ENCODE peak calls at places on chromosomes 3 and 15, in five cellular contexts. G, O, H, W and D are unnamed samples. For H3K4me1 and H3K36me3, the result is how much of the 10 kb centered on the place peaks cover.

GRCh38 chr3:9715764-9716437 is 12.3 kb downstream of the CPNE9 start:
- DNase-seq in G (no peak), O (peak), H (peak), W (peak), D (peak)

GRCh38 chr3:20836801-20837200 is 650.8 kb upstream of the SGO1 start:
- DNase-seq in G (no peak), O (no peak), H (no peak), W (no peak), D (no peak)

GRCh38 chr15:53658827-53659226 is 100.6 kb downstream of the WDR72 start:
- DNase-seq in G (no peak), O (no peak), H (no peak), W (no peak), D (no peak)

GRCh38 chr15:82045179-82045891 is 483 bp downstream of the MEX3B start:
- DNase-seq in G (no peak), O (peak), H (peak), W (peak), D (peak)

GRCh38 chr15:101425787-101426365 is 63.6 kb downstream of the PCSK6 start:
- DNase-seq in G (no peak), O (no peak), H (no peak), W (no peak), D (no peak)

GRCh38 chr3:170714151-170714550 is 128.3 kb upstream of the SLC7A14 start:
- DNase-seq in G (no peak), O (peak), H (no peak), W (no peak), D (peak)

GRCh38 chr3:117540583-117540982 is 831.0 kb downstream of the TUSC7 start:
- DNase-seq in G (no peak), O (no peak), H (no peak), W (no peak), D (no peak)

GRCh38 chr3:123202451-123202850 is 708 bp downstream of the SEC22A start:
- DNase-seq in G (no peak), O (peak), H (no peak), W (no peak), D (no peak)

GRCh38 chr15:101000271-101000681 is 81.1 kb downstream of the LRRK1 start:
- DNase-seq in G (no peak), O (peak), H (no peak), W (no peak), D (no peak)

GRCh38 chr15:20340931-20341661 is 200.5 kb downstream of the GOLGA6L6 start:
- DNase-seq in G (no peak), O (no peak), H (no peak), W (peak), D (no peak)

GRCh38 chr3:151256761-151257160 is 21.6 kb downstream of the P2RY14 start:
- DNase-seq in G (no peak), O (no peak), H (no peak), W (no peak), D (no peak)

GRCh38 chr3:178352300-178353021 is 183.8 kb upstream of the KCNMB2 start:
- DNase-seq in G (no peak), O (peak), H (no peak), W (no peak), D (peak)

GRCh38 chr3:184349563-184350470 is 11.6 kb downstream of the CLCN2 start:
- DNase-seq in G (no peak), O (peak), H (no peak), W (no peak), D (no peak)

GRCh38 chr3:110332591-110332990 is 739.0 kb upstream of the NECTIN3 start:
- DNase-seq in G (no peak), O (no peak), H (no peak), W (no peak), D (no peak)

GRCh38 chr3:40120816-40121215 is 188.7 kb upstream of the EIF1B start:
- DNase-seq in G (no peak), O (no peak), H (no peak), W (no peak), D (no peak)

GRCh38 chr15:67776600-67776999 is 48.7 kb upstream of the SKOR1 start:
- DNase-seq in G (no peak), O (no peak), H (no peak), W (no peak), D (no peak)

GRCh38 chr3:55332191-55332590 is 154.9 kb downstream of the WNT5A start:
- DNase-seq in G (no peak), O (no peak), H (no peak), W (no peak), D (no peak)

GRCh38 chr3:7977245-7978103 is 524.1 kb upstream of the LMCD1 start:
- DNase-seq in G (no peak), O (peak), H (no peak), W (no peak), D (peak)

GRCh38 chr3:42701371-42702065 is 1.1 kb downstream of the HHATL start:
- DNase-seq in G (no peak), O (peak), H (peak), W (peak), D (peak)

GRCh38 chr15:72168131-72168825 is 29.3 kb downstream of the GRAMD2A start:
- DNase-seq in G (no peak), O (no peak), H (no peak), W (no peak), D (peak)

GRCh38 chr15:44033894-44034293 is 161.2 kb downstream of the FRMD5 start:
- DNase-seq in G (no peak), O (no peak), H (no peak), W (peak), D (no peak)

GRCh38 chr3:146382386-146382785 is 87.0 kb downstream of the PLSCR2 start:
- DNase-seq in G (no peak), O (no peak), H (peak), W (no peak), D (peak)

GRCh38 chr15:82530606-82531379 is 9.5 kb downstream of the RPS17 start:
- DNase-seq in G (no peak), O (peak), H (peak), W (peak), D (peak)

GRCh38 chr3:23448998-23449537 is 245.9 kb downstream of the UBE2E2 start:
- DNase-seq in G (no peak), O (no peak), H (no peak), W (no peak), D (no peak)

GRCh38 chr3:16026753-16027152 is 147.7 kb upstream of the GALNT15 start:
- DNase-seq in G (no peak), O (no peak), H (no peak), W (no peak), D (peak)

GRCh38 chr3:134009345-134010000 is 20.3 kb downstream of the SLCO2A1 start:
- DNase-seq in G (no peak), O (peak), H (no peak), W (no peak), D (no peak)

GRCh38 chr15:73225358-73226015 is 143.3 kb downstream of the HCN4 start:
- DNase-seq in G (no peak), O (no peak), H (peak), W (no peak), D (no peak)

GRCh38 chr3:188434594-188434993 is 280.6 kb downstream of the LPP start:
- DNase-seq in G (no peak), O (no peak), H (no peak), W (no peak), D (no peak)

GRCh38 chr15:71431345-71432336 is 316.4 kb downstream of the THSD4 start:
- DNase-seq in G (no peak), O (no peak), H (no peak), W (no peak), D (no peak)

GRCh38 chr3:157856078-157856939 is 249.9 kb downstream of the SHOX2 start:
- DNase-seq in G (no peak), O (no peak), H (no peak), W (peak), D (no peak)

GRCh38 chr3:29335438-29335837 is 54.6 kb downstream of the RBMS3 start:
- DNase-seq in G (no peak), O (peak), H (peak), W (peak), D (peak)

GRCh38 chr15:26674467-26674866 is 98.4 kb downstream of the GABRB3 start:
- DNase-seq in G (no peak), O (no peak), H (no peak), W (no peak), D (no peak)

GRCh38 chr15:60787737-60788513 is 309.0 kb upstream of the ICE2 start:
- DNase-seq in G (no peak), O (no peak), H (no peak), W (no peak), D (no peak)

GRCh38 chr3:43531835-43532234 is 90.0 kb downstream of the ANO10 start:
- DNase-seq in G (no peak), O (no peak), H (no peak), W (no peak), D (no peak)

GRCh38 chr3:136802481-136802996 is 16.4 kb upstream of the SLC35G2 start:
- DNase-seq in G (no peak), O (peak), H (peak), W (peak), D (peak)

GRCh38 chr3:126958638-126959085 is 24.3 kb upstream of the PLXNA1 start:
- DNase-seq in G (no peak), O (no peak), H (no peak), W (no peak), D (no peak)

GRCh38 chr3:25155696-25156471 is 272.2 kb upstream of the RARB start:
- DNase-seq in G (no peak), O (peak), H (no peak), W (no peak), D (peak)

DNA sequence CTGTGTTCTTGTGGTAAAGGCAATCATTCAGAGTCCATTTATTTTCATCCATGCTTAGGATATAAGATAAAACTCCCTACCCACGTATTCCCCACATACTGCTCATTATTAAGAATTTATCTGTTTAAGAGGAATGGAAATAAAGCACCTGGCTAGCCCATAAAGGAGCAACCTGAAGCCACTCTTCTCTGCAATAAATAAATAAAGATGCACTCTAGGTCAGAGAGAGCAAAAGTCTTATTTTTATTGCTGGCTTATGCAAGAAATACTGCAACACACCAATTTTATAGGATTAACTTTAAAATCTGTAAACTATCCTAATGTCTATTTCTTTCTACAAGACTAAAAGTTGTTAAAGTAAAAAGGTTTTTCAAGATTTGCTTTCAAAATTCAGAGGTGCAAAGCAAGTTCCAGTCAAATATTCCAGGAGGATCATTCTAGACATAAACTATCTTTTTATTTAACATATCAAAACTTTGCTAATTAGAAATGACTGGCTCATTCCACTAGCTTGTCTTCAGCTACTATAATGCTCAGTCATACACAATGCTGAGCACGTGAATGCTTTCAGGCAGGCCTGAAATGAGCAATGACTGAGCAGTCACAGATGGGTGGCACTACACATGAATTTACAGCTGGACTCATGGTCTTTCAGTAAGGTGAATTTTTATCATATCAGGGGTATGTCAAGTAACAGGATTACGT is 7.1 kb downstream of the TJP1 start:
- DNase-seq in G (no peak), O (no peak), H (no peak), W (peak), D (no peak)
- H3K27ac ChIP-seq in G (no peak), O (no peak), H (no peak), W (no peak), D (no peak)

DNA sequence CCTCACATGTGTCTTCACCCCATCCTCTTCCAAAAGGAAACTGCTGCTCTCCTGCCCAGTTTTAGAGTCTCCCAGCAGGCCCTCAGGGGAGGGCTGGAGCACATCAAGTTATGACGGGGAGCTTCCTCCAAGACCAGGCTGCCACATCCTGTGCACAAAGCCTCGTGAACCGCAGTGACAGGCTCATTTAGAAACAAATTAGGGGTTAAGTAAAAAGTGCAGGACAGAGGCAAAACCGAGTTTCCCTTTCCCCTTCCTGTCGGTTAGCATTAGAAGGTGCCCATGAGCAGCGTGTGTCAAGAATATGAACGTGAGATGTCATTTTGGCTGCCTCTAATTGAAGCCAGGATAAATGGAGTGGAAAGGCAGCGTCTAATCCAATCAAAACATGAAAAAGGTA is 199.7 kb downstream of the ARRDC4 start:
- DNase-seq in G (no peak), O (no peak), H (no peak), W (peak), D (no peak)
- H3K4me1 ChIP-seq in G (under half), O (under half), H (under half), W (under half), D (under half)

GRCh38 chr3:139377378-139377777 is 12.1 kb downstream of the COPB2 start:
- DNase-seq in G (no peak), O (no peak), H (no peak), W (no peak), D (no peak)

GRCh38 chr3:139378587-139378986 is 10.9 kb downstream of the COPB2 start:
- DNase-seq in G (no peak), O (no peak), H (no peak), W (no peak), D (no peak)

GRCh38 chr3:139374099-139374498 is 15.3 kb downstream of the COPB2 start:
- DNase-seq in G (no peak), O (no peak), H (no peak), W (no peak), D (no peak)
- H3K36me3 ChIP-seq in G (half or more), O (half or more), H (under half), W (half or more), D (half or more)

DNA sequence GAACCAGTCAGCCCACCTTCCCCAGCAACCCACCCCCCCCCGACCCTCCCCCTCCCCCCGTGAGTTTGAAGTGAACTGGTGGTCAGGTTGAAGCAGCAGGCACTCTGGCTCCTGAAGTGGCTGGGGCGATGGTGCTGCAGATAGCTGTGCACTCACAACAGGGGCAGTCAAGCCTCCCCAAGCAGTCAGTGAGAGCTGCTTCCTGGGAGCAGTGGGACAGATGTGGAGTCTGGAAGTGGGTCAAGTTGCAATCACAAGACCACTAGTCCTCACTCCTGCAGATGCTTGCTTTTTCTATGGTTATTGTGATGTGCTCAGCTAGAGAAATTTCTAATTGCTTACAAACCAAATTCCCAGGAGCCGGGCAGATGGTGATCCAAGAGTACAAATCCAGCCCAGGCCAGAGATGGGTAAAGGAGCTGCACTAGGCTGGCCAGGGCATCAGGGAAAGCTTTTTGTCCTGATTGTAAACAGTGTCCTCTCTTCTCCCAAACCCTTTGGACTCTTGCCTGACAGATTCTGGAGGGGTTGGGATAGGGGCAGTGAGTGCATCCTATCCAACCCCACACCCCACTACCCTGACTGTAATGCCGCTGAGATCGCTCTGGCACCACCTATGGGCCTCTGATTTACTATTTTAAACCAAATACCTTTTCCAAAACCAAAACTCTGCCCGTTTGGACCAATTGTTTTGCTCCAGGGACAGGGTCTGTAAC is 9.8 kb upstream of the CLPX start:
- DNase-seq in G (no peak), O (no peak), H (no peak), W (peak), D (no peak)
- H3K27ac ChIP-seq in G (peak), O (no peak), H (no peak), W (no peak), D (no peak)

DNA sequence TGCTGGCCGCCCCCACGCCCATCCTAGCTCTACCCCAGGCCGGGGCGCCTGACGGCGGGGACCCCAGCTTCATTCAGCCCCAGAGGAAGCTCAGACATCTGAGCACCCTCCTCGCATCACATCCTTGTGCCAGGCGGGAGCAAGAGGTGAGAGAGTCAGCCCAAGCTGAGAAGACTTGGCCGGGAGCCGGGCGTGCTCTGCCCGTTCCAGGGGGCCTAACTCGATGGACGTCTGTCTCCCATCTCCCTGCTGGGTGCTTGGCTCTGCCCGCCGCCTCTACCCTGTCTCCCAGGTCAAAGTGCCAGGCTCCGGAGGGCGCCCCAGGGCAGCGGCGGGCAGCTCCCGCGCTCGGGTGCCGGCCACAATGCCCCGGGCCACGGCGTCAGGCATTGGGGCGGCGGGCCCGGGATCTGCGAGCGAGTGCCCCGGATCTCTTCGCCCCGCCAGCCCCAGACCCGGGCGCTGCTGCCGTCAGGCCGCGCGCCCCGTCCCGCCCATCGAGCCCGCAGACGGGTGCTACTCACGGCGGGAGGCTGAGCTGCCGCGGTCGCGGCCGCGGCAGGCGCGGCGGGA is 425 bp downstream of the DAPK2 start:
- DNase-seq in G (no peak), O (peak), H (peak), W (no peak), D (no peak)
- H3K4me1 ChIP-seq in G (under half), O (under half), H (under half), W (under half), D (under half)